ENCODE peak calls at places on chromosomes 2 and 18, in six cellular contexts. One of them, this sample, is unnamed.
A peak's percentile ranks its signal among the peaks of the same experiment; 100 is the strongest.

GRCh38 chr2:190592831-190593230 is 56.1 kb upstream of the NAB1 start:
- DNase-seq in A549: no peak
- DNase-seq in Peyer's patch: no peak
- DNase-seq in right cardiac atrium: no peak
- DNase-seq in naive thymus-derived CD4-positive, alpha-beta T cell: no peak
- DNase-seq in esophagus squamous epithelium: no peak
- DNase-seq in this sample: no peak

GRCh38 chr18:45139478-45139877 is 458.8 kb downstream of the SETBP1 start:
- DNase-seq in A549: no peak
- DNase-seq in Peyer's patch: no peak
- DNase-seq in right cardiac atrium: no peak
- DNase-seq in naive thymus-derived CD4-positive, alpha-beta T cell: no peak
- DNase-seq in esophagus squamous epithelium: no peak
- DNase-seq in this sample: no peak

GRCh38 chr2:207126724-207127314 is 38.9 kb downstream of the KLF7 start:
- DNase-seq in A549: no peak
- DNase-seq in Peyer's patch: no peak
- DNase-seq in right cardiac atrium: no peak
- DNase-seq in naive thymus-derived CD4-positive, alpha-beta T cell: no peak
- DNase-seq in esophagus squamous epithelium: no peak
- DNase-seq in this sample: no peak

GRCh38 chr2:222594679-222595078 is 61.2 kb downstream of the FARSB start:
- DNase-seq in A549: no peak
- DNase-seq in Peyer's patch: no peak
- DNase-seq in right cardiac atrium: no peak
- DNase-seq in naive thymus-derived CD4-positive, alpha-beta T cell: no peak
- DNase-seq in esophagus squamous epithelium: no peak
- DNase-seq in this sample: no peak

GRCh38 chr18:59005266-59005665 is 134.4 kb upstream of the SEC11C start:
- DNase-seq in A549: peak; percentile 39
- DNase-seq in Peyer's patch: no peak
- DNase-seq in right cardiac atrium: peak; percentile 85
- DNase-seq in naive thymus-derived CD4-positive, alpha-beta T cell: no peak
- DNase-seq in esophagus squamous epithelium: no peak
- DNase-seq in this sample: no peak

GRCh38 chr2:76613330-76613729 is 902.6 kb upstream of the GCFC2 start:
- DNase-seq in A549: no peak
- DNase-seq in Peyer's patch: no peak
- DNase-seq in right cardiac atrium: no peak
- DNase-seq in naive thymus-derived CD4-positive, alpha-beta T cell: no peak
- DNase-seq in esophagus squamous epithelium: no peak
- DNase-seq in this sample: no peak

GRCh38 chr2:105215586-105216192 is 25.9 kb upstream of the GPR45 start:
- DNase-seq in A549: no peak
- DNase-seq in Peyer's patch: no peak
- DNase-seq in right cardiac atrium: no peak
- DNase-seq in naive thymus-derived CD4-positive, alpha-beta T cell: no peak
- DNase-seq in esophagus squamous epithelium: no peak
- DNase-seq in this sample: no peak

GRCh38 chr2:100986157-100986556 is 15.9 kb upstream of the RPL31 start:
- DNase-seq in A549: no peak
- DNase-seq in Peyer's patch: no peak
- DNase-seq in right cardiac atrium: no peak
- DNase-seq in naive thymus-derived CD4-positive, alpha-beta T cell: no peak
- DNase-seq in esophagus squamous epithelium: no peak
- DNase-seq in this sample: no peak

GRCh38 chr18:9008709-9009635 is 93.5 kb upstream of the NDUFV2 start:
- DNase-seq in A549: no peak
- DNase-seq in Peyer's patch: no peak
- DNase-seq in right cardiac atrium: no peak
- DNase-seq in naive thymus-derived CD4-positive, alpha-beta T cell: no peak
- DNase-seq in esophagus squamous epithelium: no peak
- DNase-seq in this sample: no peak

GRCh38 chr2:115162454-115163293 is 720.2 kb downstream of the DPP10 start:
- DNase-seq in A549: no peak
- DNase-seq in Peyer's patch: no peak
- DNase-seq in right cardiac atrium: peak; percentile 35
- DNase-seq in naive thymus-derived CD4-positive, alpha-beta T cell: no peak
- DNase-seq in esophagus squamous epithelium: no peak
- DNase-seq in this sample: no peak

GRCh38 chr2:219868635-219869034 is 241.2 kb downstream of the SLC4A3 start:
- DNase-seq in A549: no peak
- DNase-seq in Peyer's patch: no peak
- DNase-seq in right cardiac atrium: no peak
- DNase-seq in naive thymus-derived CD4-positive, alpha-beta T cell: no peak
- DNase-seq in esophagus squamous epithelium: no peak
- DNase-seq in this sample: no peak

GRCh38 chr2:166675553-166675952 is 181.5 kb upstream of the SCN7A start:
- DNase-seq in A549: no peak
- DNase-seq in Peyer's patch: no peak
- DNase-seq in right cardiac atrium: no peak
- DNase-seq in naive thymus-derived CD4-positive, alpha-beta T cell: no peak
- DNase-seq in esophagus squamous epithelium: no peak
- DNase-seq in this sample: no peak

GRCh38 chr18:44731866-44732555 is 51.3 kb downstream of the SETBP1 start:
- DNase-seq in A549: no peak
- DNase-seq in Peyer's patch: no peak
- DNase-seq in right cardiac atrium: no peak
- DNase-seq in naive thymus-derived CD4-positive, alpha-beta T cell: no peak
- DNase-seq in esophagus squamous epithelium: no peak
- DNase-seq in this sample: no peak

GRCh38 chr2:173881466-173881865 is 83.7 kb downstream of the SP3 start:
- DNase-seq in A549: no peak
- DNase-seq in Peyer's patch: no peak
- DNase-seq in right cardiac atrium: no peak
- DNase-seq in naive thymus-derived CD4-positive, alpha-beta T cell: no peak
- DNase-seq in esophagus squamous epithelium: no peak
- DNase-seq in this sample: no peak

GRCh38 chr18:59631583-59632181 is 65.5 kb downstream of the CCBE1 start:
- DNase-seq in A549: peak; percentile 6
- DNase-seq in Peyer's patch: no peak
- DNase-seq in right cardiac atrium: no peak
- DNase-seq in naive thymus-derived CD4-positive, alpha-beta T cell: no peak
- DNase-seq in esophagus squamous epithelium: no peak
- DNase-seq in this sample: no peak

GRCh38 chr2:173522356-173522755 is 167.7 kb downstream of the CDCA7 start:
- DNase-seq in A549: no peak
- DNase-seq in Peyer's patch: no peak
- DNase-seq in right cardiac atrium: no peak
- DNase-seq in naive thymus-derived CD4-positive, alpha-beta T cell: no peak
- DNase-seq in esophagus squamous epithelium: no peak
- DNase-seq in this sample: no peak

GRCh38 chr2:241228860-241229516 is 40.5 kb downstream of the ANO7 start:
- DNase-seq in A549: no peak
- DNase-seq in Peyer's patch: no peak
- DNase-seq in right cardiac atrium: no peak
- DNase-seq in naive thymus-derived CD4-positive, alpha-beta T cell: no peak
- DNase-seq in esophagus squamous epithelium: no peak
- DNase-seq in this sample: no peak

GRCh38 chr2:101103846-101104245 is 47.3 kb downstream of the TBC1D8 start:
- DNase-seq in A549: no peak
- DNase-seq in Peyer's patch: no peak
- DNase-seq in right cardiac atrium: no peak
- DNase-seq in naive thymus-derived CD4-positive, alpha-beta T cell: no peak
- DNase-seq in esophagus squamous epithelium: no peak
- DNase-seq in this sample: no peak

GRCh38 chr2:170715062-170715931 is at the start of gene SP5:
- DNase-seq in A549: peak; percentile 35
- DNase-seq in Peyer's patch: peak; percentile 77
- DNase-seq in right cardiac atrium: peak; percentile 69
- DNase-seq in naive thymus-derived CD4-positive, alpha-beta T cell: peak; percentile 52
- DNase-seq in esophagus squamous epithelium: no peak
- DNase-seq in this sample: peak; percentile 19

GRCh38 chr18:30927517-30928075 is 114.9 kb downstream of the DSC3 start:
- DNase-seq in A549: no peak
- DNase-seq in Peyer's patch: no peak
- DNase-seq in right cardiac atrium: no peak
- DNase-seq in naive thymus-derived CD4-positive, alpha-beta T cell: no peak
- DNase-seq in esophagus squamous epithelium: no peak
- DNase-seq in this sample: no peak

GRCh38 chr18:79684787-79685186 is 5.2 kb downstream of the CTDP1 start:
- DNase-seq in A549: no peak
- DNase-seq in Peyer's patch: no peak
- DNase-seq in right cardiac atrium: no peak
- DNase-seq in naive thymus-derived CD4-positive, alpha-beta T cell: no peak
- DNase-seq in esophagus squamous epithelium: no peak
- DNase-seq in this sample: no peak

GRCh38 chr2:142140434-142140845 is 9.6 kb upstream of the LRP1B start:
- DNase-seq in A549: no peak
- DNase-seq in Peyer's patch: no peak
- DNase-seq in right cardiac atrium: no peak
- DNase-seq in naive thymus-derived CD4-positive, alpha-beta T cell: no peak
- DNase-seq in esophagus squamous epithelium: no peak
- DNase-seq in this sample: no peak

GRCh38 chr18:23619388-23619873 is 33.1 kb upstream of the NPC1 start:
- DNase-seq in A549: no peak
- DNase-seq in Peyer's patch: peak; percentile 69
- DNase-seq in right cardiac atrium: peak; percentile 65
- DNase-seq in naive thymus-derived CD4-positive, alpha-beta T cell: no peak
- DNase-seq in esophagus squamous epithelium: no peak
- DNase-seq in this sample: no peak

GRCh38 chr2:217703102-217703501 is 299.7 kb downstream of the TNS1 start:
- DNase-seq in A549: no peak
- DNase-seq in Peyer's patch: no peak
- DNase-seq in right cardiac atrium: no peak
- DNase-seq in naive thymus-derived CD4-positive, alpha-beta T cell: no peak
- DNase-seq in esophagus squamous epithelium: no peak
- DNase-seq in this sample: no peak

GRCh38 chr2:119253114-119253702 is 29.6 kb downstream of the STEAP3 start:
- DNase-seq in A549: no peak
- DNase-seq in Peyer's patch: no peak
- DNase-seq in right cardiac atrium: no peak
- DNase-seq in naive thymus-derived CD4-positive, alpha-beta T cell: no peak
- DNase-seq in esophagus squamous epithelium: no peak
- DNase-seq in this sample: no peak

GRCh38 chr2:61885896-61886603 is 2.4 kb downstream of the CCT4 start:
- DNase-seq in A549: no peak
- DNase-seq in Peyer's patch: no peak
- DNase-seq in right cardiac atrium: no peak
- DNase-seq in naive thymus-derived CD4-positive, alpha-beta T cell: no peak
- DNase-seq in esophagus squamous epithelium: no peak
- DNase-seq in this sample: no peak
- H3K4me3 ChIP-seq in A549: peak overlapping the region; percentile 88
- H3K4me3 ChIP-seq in Peyer's patch: no peak overlapping the region
- H3K4me3 ChIP-seq in right cardiac atrium: no peak overlapping the region
- H3K4me3 ChIP-seq in naive thymus-derived CD4-positive, alpha-beta T cell: no peak overlapping the region
- H3K4me3 ChIP-seq in esophagus squamous epithelium: no peak overlapping the region
- H3K4me3 ChIP-seq in this sample: no peak overlapping the region

GRCh38 chr2:120865656-120866055 is 130.0 kb downstream of the GLI2 start:
- DNase-seq in A549: no peak
- DNase-seq in Peyer's patch: peak; percentile 28
- DNase-seq in right cardiac atrium: no peak
- DNase-seq in naive thymus-derived CD4-positive, alpha-beta T cell: no peak
- DNase-seq in esophagus squamous epithelium: no peak
- DNase-seq in this sample: no peak
- H3K4me1 ChIP-seq in A549: peaks cover 62% of the 10 kb centered on the region
- H3K4me1 ChIP-seq in Peyer's patch: no peaks in the 10 kb centered on the region
- H3K4me1 ChIP-seq in right cardiac atrium: no peaks in the 10 kb centered on the region
- H3K4me1 ChIP-seq in naive thymus-derived CD4-positive, alpha-beta T cell: no peaks in the 10 kb centered on the region
- H3K4me1 ChIP-seq in esophagus squamous epithelium: peaks cover 16% of the 10 kb centered on the region
- H3K4me1 ChIP-seq in this sample: no peaks in the 10 kb centered on the region

DNA sequence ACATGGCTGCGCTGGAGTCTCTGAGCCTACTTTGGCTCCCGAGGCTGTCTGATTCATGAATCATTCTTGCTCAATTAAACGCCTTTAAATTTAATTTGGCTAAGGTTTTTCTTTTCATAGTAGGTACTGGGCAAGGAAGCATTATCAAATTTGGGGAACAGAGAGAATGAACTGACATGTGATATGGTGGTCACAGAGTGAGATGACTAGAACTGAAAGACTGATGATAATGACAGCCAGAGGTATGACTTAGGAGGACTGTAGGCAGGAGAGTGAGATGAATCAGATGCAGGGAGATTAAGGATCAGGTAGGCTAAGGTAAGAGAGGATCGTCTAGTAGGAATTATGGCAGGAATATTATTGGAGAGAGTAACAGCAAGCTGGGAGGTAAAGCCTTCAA is 40.9 kb upstream of the ST8SIA3 start:
- DNase-seq in A549: no peak
- DNase-seq in Peyer's patch: no peak
- DNase-seq in right cardiac atrium: no peak
- DNase-seq in naive thymus-derived CD4-positive, alpha-beta T cell: no peak
- DNase-seq in esophagus squamous epithelium: no peak
- DNase-seq in this sample: no peak
- H3K4me3 ChIP-seq in A549: no peak overlapping the region
- H3K4me3 ChIP-seq in Peyer's patch: no peak overlapping the region
- H3K4me3 ChIP-seq in right cardiac atrium: no peak overlapping the region
- H3K4me3 ChIP-seq in naive thymus-derived CD4-positive, alpha-beta T cell: no peak overlapping the region
- H3K4me3 ChIP-seq in esophagus squamous epithelium: no peak overlapping the region
- H3K4me3 ChIP-seq in this sample: no peak overlapping the region

GRCh38 chr2:210598219-210598618 is 41.8 kb downstream of the CPS1 start:
- DNase-seq in A549: no peak
- DNase-seq in Peyer's patch: no peak
- DNase-seq in right cardiac atrium: no peak
- DNase-seq in naive thymus-derived CD4-positive, alpha-beta T cell: no peak
- DNase-seq in esophagus squamous epithelium: no peak
- DNase-seq in this sample: no peak
- H3K4me1 ChIP-seq in A549: no peaks in the 10 kb centered on the region
- H3K4me1 ChIP-seq in Peyer's patch: no peaks in the 10 kb centered on the region
- H3K4me1 ChIP-seq in right cardiac atrium: no peaks in the 10 kb centered on the region
- H3K4me1 ChIP-seq in naive thymus-derived CD4-positive, alpha-beta T cell: no peaks in the 10 kb centered on the region
- H3K4me1 ChIP-seq in esophagus squamous epithelium: no peaks in the 10 kb centered on the region
- H3K4me1 ChIP-seq in this sample: no peaks in the 10 kb centered on the region

GRCh38 chr2:29011650-29012060 is 30.6 kb downstream of the TOGARAM2 start:
- DNase-seq in A549: no peak
- DNase-seq in Peyer's patch: no peak
- DNase-seq in right cardiac atrium: peak; percentile 92
- DNase-seq in naive thymus-derived CD4-positive, alpha-beta T cell: peak; percentile 87
- DNase-seq in esophagus squamous epithelium: no peak
- DNase-seq in this sample: peak; percentile 79

GRCh38 chr2:29013046-29013780 is 32.1 kb downstream of the TOGARAM2 start:
- DNase-seq in A549: no peak
- DNase-seq in Peyer's patch: no peak
- DNase-seq in right cardiac atrium: no peak
- DNase-seq in naive thymus-derived CD4-positive, alpha-beta T cell: no peak
- DNase-seq in esophagus squamous epithelium: no peak
- DNase-seq in this sample: no peak

GRCh38 chr2:29010946-29011649 is 30.0 kb downstream of the TOGARAM2 start:
- DNase-seq in A549: no peak
- DNase-seq in Peyer's patch: no peak
- DNase-seq in right cardiac atrium: peak; percentile 73
- DNase-seq in naive thymus-derived CD4-positive, alpha-beta T cell: peak; percentile 52
- DNase-seq in esophagus squamous epithelium: no peak
- DNase-seq in this sample: peak; percentile 36

GRCh38 chr2:29014331-29014730 is 33.2 kb downstream of the TOGARAM2 start:
- DNase-seq in A549: no peak
- DNase-seq in Peyer's patch: no peak
- DNase-seq in right cardiac atrium: no peak
- DNase-seq in naive thymus-derived CD4-positive, alpha-beta T cell: no peak
- DNase-seq in esophagus squamous epithelium: no peak
- DNase-seq in this sample: no peak

DNA sequence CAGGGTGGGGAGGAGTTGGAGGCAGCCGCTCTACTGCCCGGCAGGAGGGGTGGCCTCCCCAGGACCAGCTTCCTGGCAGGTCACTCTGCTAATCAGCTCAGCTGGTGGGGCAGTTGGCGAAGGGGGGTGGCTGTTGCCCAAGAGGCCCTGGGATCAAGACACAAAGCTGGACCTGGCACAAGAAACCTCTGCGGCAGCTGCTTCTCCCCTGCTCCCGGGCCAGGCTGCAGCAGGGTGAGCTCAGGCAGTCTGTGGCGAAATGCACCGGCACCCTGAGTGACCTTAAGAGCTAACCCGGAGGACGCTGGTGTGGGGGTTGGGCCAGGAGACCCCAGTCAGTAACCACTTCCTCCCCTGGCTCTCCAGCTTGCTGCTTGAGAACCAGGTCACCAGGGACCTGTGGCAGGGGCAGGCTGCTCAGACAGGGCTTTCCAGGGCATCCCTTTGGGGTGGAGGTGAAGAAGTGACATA is 31.1 kb downstream of the TOGARAM2 start:
- DNase-seq in A549: no peak
- DNase-seq in Peyer's patch: no peak
- DNase-seq in right cardiac atrium: peak; percentile 92
- DNase-seq in naive thymus-derived CD4-positive, alpha-beta T cell: no peak
- DNase-seq in esophagus squamous epithelium: no peak
- DNase-seq in this sample: peak; percentile 62
- H3K4me3 ChIP-seq in A549: no peak overlapping the region
- H3K4me3 ChIP-seq in Peyer's patch: no peak overlapping the region
- H3K4me3 ChIP-seq in right cardiac atrium: no peak overlapping the region
- H3K4me3 ChIP-seq in naive thymus-derived CD4-positive, alpha-beta T cell: peak overlapping the region; percentile 6
- H3K4me3 ChIP-seq in esophagus squamous epithelium: no peak overlapping the region
- H3K4me3 ChIP-seq in this sample: no peak overlapping the region